ENCODE peak calls at places on chromosomes 3 and 15, in six cellular contexts. J is HT1080; F is GM12892; Q is ecto neural progenitor cell; D is activated CD4-positive, alpha-beta T cell treated with anti-CD3 and anti-CD28 coated beads, Interleukin-2, amount 50 U/mL, for 48 hours; S is HFF-Myc. W is an unnamed sample.
A peak's percentile ranks its signal among the peaks of the same experiment; 100 is the strongest.

GRCh38 chr15:26065723-26066122 is 202.6 kb upstream of the ATP10A start:
- DNase-seq in J (no peak), D (no peak), Q (no peak), S (no peak), F (no peak), W (no peak)

GRCh38 chr3:123813876-123814275 is 70.3 kb downstream of the MYLK start:
- DNase-seq in Q (no peak), D (no peak), J (peak; percentile 50), F (no peak), S (no peak), W (no peak)

GRCh38 chr15:101310163-101310480 is 15.1 kb upstream of the SNRPA1 start:
- DNase-seq in J (no peak), Q (no peak), F (no peak), S (no peak), D (no peak), W (no peak)

GRCh38 chr3:52231502-52232278 is 6.2 kb upstream of the TLR9 start:
- DNase-seq in D (peak; percentile 93), J (peak; percentile 53), Q (peak; percentile 77), S (no peak), F (peak; percentile 82), W (peak; percentile 75)

GRCh38 chr15:89451846-89452245 is 44.5 kb downstream of the RHCG start:
- DNase-seq in F (no peak), Q (no peak), J (no peak), D (no peak), S (no peak), W (no peak)

GRCh38 chr3:85821130-85821756 is 862.5 kb downstream of the CADM2 start:
- DNase-seq in D (no peak), F (no peak), Q (peak; percentile 52), J (peak; percentile 48), S (no peak), W (no peak)

GRCh38 chr15:40054746-40055575 is 16.0 kb upstream of the SRP14 start:
- DNase-seq in Q (peak; percentile 76), S (no peak), D (no peak), F (peak; percentile 66), J (peak; percentile 52), W (peak; percentile 40)

GRCh38 chr15:85726446-85726845 is 68.3 kb downstream of the KLHL25 start:
- DNase-seq in D (no peak), F (no peak), Q (no peak), J (no peak), S (no peak), W (no peak)

GRCh38 chr3:105965384-105965783 is 96.6 kb upstream of the CBLB start:
- DNase-seq in Q (no peak), J (no peak), F (no peak), D (no peak), S (no peak), W (no peak)

GRCh38 chr3:171168086-171168485 is 141.6 kb upstream of the SLC2A2 start:
- DNase-seq in D (no peak), J (peak; percentile 70), Q (no peak), S (no peak), F (no peak), W (no peak)

GRCh38 chr3:147361671-147362420 is 44.5 kb downstream of the ZIC4 start:
- DNase-seq in J (peak; percentile 24), Q (peak; percentile 85), D (peak; percentile 56), S (peak; percentile 12), F (peak; percentile 38), W (no peak)

GRCh38 chr3:122572940-122573412 is 4.5 kb upstream of the PARP15 start:
- DNase-seq in Q (no peak), F (no peak), S (peak; percentile 40), D (no peak), J (peak; percentile 98), W (no peak)

GRCh38 chr3:13896473-13897154 is 16.7 kb upstream of the WNT7A start:
- DNase-seq in D (peak; percentile 40), S (peak; percentile 50), F (no peak), J (peak; percentile 56), Q (peak; percentile 67), W (peak; percentile 62)

GRCh38 chr3:170196833-170197232 is 15.3 kb upstream of the PHC3 start:
- DNase-seq in Q (no peak), D (no peak), S (no peak), J (peak; percentile 83), F (no peak), W (no peak)

GRCh38 chr15:87634361-87634760 is 622.2 kb downstream of the NTRK3 start:
- DNase-seq in J (no peak), S (no peak), D (no peak), F (no peak), Q (no peak), W (no peak)

GRCh38 chr3:115248274-115248673 is 101.2 kb upstream of the ZBTB20 start:
- DNase-seq in Q (no peak), D (no peak), S (no peak), F (no peak), J (peak; percentile 44), W (no peak)

GRCh38 chr3:113211370-113212154 is at the start of gene BOC:
- DNase-seq in Q (peak; percentile 73), F (peak; percentile 46), S (no peak), J (peak; percentile 69), D (no peak), W (no peak)

GRCh38 chr3:122636697-122637096 is 43.9 kb upstream of the PARP14 start:
- DNase-seq in D (no peak), F (no peak), J (no peak), Q (no peak), S (no peak), W (no peak)

GRCh38 chr15:79478108-79478507 is 46.0 kb downstream of the MINAR1 start:
- DNase-seq in F (no peak), S (no peak), D (no peak), J (no peak), Q (no peak), W (no peak)

GRCh38 chr3:24519368-24520100 is 24.9 kb upstream of the THRB start:
- DNase-seq in S (no peak), J (peak; percentile 12), F (no peak), D (no peak), Q (no peak), W (no peak)